ENCODE peak calls at places on chromosomes 13 and 19, in five cellular contexts. L, B, C, O and E are unnamed samples. For H3K9me2, the result is how much of the 10 kb centered on the place peaks cover.

GRCh38 chr19:4343056-4343844 is at the start of gene MPND:
- DNase-seq in L (peak), B (peak), C (peak), O (peak), E (peak)

GRCh38 chr19:46922465-46922864 is 61.7 kb downstream of the ARHGAP35 start:
- DNase-seq in L (no peak), B (no peak), C (no peak), O (no peak), E (no peak)

GRCh38 chr13:110876592-110876991 is 38.3 kb downstream of the ANKRD10 start:
- DNase-seq in L (no peak), B (no peak), C (no peak), O (no peak), E (no peak)

GRCh38 chr13:111503376-111503775 is 182.9 kb downstream of the TEX29 start:
- DNase-seq in L (no peak), B (no peak), C (no peak), O (no peak), E (no peak)

GRCh38 chr19:1445185-1445931 is 4.6 kb upstream of the APC2 start:
- DNase-seq in L (no peak), B (peak), C (peak), O (peak), E (peak)

GRCh38 chr13:108733141-108733540 is 103.7 kb downstream of the MYO16 start:
- DNase-seq in L (no peak), B (no peak), C (no peak), O (no peak), E (no peak)

GRCh38 chr13:63629591-63629990 is 2213.9 kb upstream of the PCDH20 start:
- DNase-seq in L (no peak), B (no peak), C (no peak), O (no peak), E (no peak)

GRCh38 chr13:71695662-71696061 is 171.3 kb downstream of the DACH1 start:
- DNase-seq in L (no peak), B (no peak), C (no peak), O (no peak), E (no peak)

GRCh38 chr13:29654807-29655547 is 59.5 kb upstream of the SLC7A1 start:
- DNase-seq in L (no peak), B (peak), C (peak), O (no peak), E (no peak)

GRCh38 chr19:53868091-53868891 is 608 bp downstream of the MYADM start:
- DNase-seq in L (no peak), B (peak), C (peak), O (peak), E (no peak)

GRCh38 chr13:94535775-94536174 is 56.3 kb upstream of the DCT start:
- DNase-seq in L (no peak), B (no peak), C (no peak), O (no peak), E (no peak)

GRCh38 chr19:42121666-42122069 is 10.6 kb downstream of the POU2F2 start:
- DNase-seq in L (no peak), B (peak), C (peak), O (no peak), E (peak)

GRCh38 chr13:100658363-100658762 is 16.2 kb downstream of the TMTC4 start:
- DNase-seq in L (no peak), B (no peak), C (no peak), O (no peak), E (peak)

GRCh38 chr19:14097532-14098151 is 7.1 kb upstream of the SAMD1 start:
- DNase-seq in L (no peak), B (no peak), C (no peak), O (no peak), E (no peak)

GRCh38 chr19:5339950-5340636 is 519 bp downstream of the PTPRS start:
- DNase-seq in L (no peak), B (peak), C (peak), O (peak), E (peak)

GRCh38 chr19:50486823-50487515 is 10.3 kb upstream of the GARIN5A start:
- DNase-seq in L (peak), B (peak), C (peak), O (no peak), E (peak)

GRCh38 chr19:44848036-44848804 is 2.1 kb downstream of the NECTIN2 start:
- DNase-seq in L (no peak), B (peak), C (peak), O (peak), E (no peak)

GRCh38 chr13:63944896-63945295 is 2529.2 kb upstream of the PCDH20 start:
- DNase-seq in L (no peak), B (no peak), C (no peak), O (no peak), E (no peak)

GRCh38 chr13:64662887-64663593 is 2567.1 kb downstream of the PCDH9 start:
- DNase-seq in L (no peak), B (no peak), C (no peak), O (no peak), E (no peak)

GRCh38 chr19:4909172-4909896 is at the start of gene UHRF1:
- DNase-seq in L (no peak), B (peak), C (peak), O (peak), E (peak)

GRCh38 chr13:27978301-27978968 is 9.3 kb upstream of the CDX2 start:
- DNase-seq in L (no peak), B (no peak), C (no peak), O (peak), E (no peak)

GRCh38 chr13:70723732-70724131 is 615.5 kb upstream of the KLHL1 start:
- DNase-seq in L (no peak), B (peak), C (no peak), O (no peak), E (no peak)

GRCh38 chr13:58025821-58026220 is 394.3 kb downstream of the PCDH17 start:
- DNase-seq in L (no peak), B (no peak), C (no peak), O (no peak), E (no peak)

GRCh38 chr13:72258340-72258981 is 391.5 kb upstream of the DACH1 start:
- DNase-seq in L (no peak), B (no peak), C (no peak), O (no peak), E (no peak)

GRCh38 chr13:92967923-92968322 is 258.7 kb upstream of the GPC6 start:
- DNase-seq in L (no peak), B (peak), C (peak), O (no peak), E (no peak)

GRCh38 chr13:48400820-48401219 is 12.1 kb downstream of the LPAR6 start:
- DNase-seq in L (no peak), B (peak), C (peak), O (peak), E (peak)

GRCh38 chr19:46350758-46351159 is 3.9 kb downstream of the PPP5C start:
- DNase-seq in L (no peak), B (no peak), C (no peak), O (no peak), E (peak)

DNA sequence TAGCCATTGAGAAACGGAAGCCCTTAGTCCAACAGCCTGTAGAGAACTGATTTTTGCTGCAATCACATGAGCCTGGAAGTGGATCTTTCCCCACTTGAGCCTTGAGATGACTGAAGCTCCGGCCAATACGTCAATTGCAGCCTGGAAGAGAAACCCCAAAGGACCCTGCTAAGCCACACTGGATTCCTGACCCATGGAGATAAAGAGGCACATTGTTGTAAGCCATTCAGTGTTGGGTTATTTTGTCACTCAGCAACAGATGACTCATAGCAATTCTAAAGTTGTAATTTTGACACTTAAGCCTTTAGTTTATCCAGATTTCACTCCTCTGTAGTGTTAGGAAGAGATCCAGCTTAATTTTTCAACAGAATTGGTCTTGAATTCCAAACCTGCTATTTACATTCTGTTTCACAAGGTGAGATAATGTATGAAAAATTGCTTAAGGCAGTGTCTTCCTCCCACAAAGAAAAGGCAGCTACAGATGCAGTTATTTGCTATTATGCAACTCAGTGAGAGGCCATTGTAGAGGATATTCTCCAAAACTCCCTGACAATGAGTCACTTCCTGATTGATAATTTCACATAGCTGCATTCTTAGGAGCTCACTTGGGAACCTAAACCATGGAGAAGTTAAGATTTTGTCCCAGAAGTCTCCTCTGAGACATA is 59.4 kb upstream of the TSHZ3 start:
- DNase-seq in L (no peak), B (peak), C (peak), O (peak), E (no peak)
- H3K9me2 ChIP-seq in L (under half), B (under half), C (under half), O (under half), E (under half)

DNA sequence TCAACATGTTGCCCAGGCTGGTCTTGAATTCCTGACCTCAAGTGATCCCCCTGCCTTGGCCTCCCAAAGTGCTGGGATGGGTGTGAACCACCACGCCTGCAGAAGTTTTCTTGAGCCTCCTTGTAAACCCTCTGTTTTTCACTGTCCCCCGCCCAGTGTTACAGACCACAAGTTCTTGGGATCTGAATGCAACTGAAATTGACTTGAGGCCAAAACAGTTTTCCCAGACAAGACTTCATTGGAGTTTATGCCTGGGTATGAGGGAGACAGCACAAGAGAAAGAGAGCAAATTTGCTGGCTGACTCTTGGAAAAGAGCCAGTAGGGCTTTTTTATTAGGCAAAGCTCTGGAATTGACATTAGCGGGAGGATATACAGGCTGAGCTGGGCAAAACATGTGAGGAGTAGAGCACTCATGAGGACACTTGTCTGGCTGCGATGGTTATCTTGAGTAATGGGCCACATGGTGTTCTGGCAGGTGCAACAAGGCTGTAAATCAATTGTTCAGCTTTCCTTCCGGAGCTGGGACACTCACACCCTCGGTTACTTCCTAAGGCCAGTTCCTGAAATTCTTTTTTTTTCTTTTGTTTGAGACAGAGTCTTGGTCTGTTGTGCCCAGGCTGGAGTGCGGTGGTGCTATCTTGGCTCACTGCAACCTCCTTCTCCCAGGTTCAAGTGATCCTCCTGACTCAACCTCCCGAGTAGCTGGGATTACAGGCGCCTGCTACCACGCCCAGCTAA is 12.7 kb upstream of the HNRNPL start:
- DNase-seq in L (no peak), B (peak), C (peak), O (peak), E (no peak)
- TF ChIP-seq EZH2phosphoT487 in L (no peak), B (no peak), C (no peak), O (no peak), E (no peak)

DNA sequence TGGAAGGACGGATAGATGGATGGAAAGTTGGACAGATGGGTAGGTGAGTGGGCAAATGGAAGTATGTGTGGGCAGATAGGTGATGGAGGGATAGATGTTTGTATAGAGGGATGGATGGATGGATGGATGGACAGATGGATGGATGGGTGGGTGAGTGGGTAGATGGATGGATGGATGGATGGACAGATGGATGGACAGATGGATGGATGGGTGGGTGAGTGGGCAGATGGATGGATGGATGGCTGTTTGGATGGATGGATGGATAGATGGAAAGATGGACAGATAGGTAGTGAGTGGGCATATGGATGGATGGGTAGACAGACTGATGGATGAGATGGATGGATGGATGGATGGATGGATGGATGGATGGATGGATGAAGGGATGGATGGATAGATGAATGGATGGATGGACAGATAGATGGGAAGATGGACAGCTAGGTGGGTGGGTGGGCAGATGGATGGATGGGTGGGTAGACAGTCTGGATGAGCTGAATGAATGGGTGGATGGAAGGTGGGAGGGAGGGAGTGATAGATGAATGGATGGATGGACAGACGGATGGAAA is 74.9 kb upstream of the KCTD15 start:
- DNase-seq in L (no peak), B (no peak), C (no peak), O (no peak), E (no peak)
- H3K9me2 ChIP-seq in L (under half), B (under half), C (under half), O (under half), E (under half)

DNA sequence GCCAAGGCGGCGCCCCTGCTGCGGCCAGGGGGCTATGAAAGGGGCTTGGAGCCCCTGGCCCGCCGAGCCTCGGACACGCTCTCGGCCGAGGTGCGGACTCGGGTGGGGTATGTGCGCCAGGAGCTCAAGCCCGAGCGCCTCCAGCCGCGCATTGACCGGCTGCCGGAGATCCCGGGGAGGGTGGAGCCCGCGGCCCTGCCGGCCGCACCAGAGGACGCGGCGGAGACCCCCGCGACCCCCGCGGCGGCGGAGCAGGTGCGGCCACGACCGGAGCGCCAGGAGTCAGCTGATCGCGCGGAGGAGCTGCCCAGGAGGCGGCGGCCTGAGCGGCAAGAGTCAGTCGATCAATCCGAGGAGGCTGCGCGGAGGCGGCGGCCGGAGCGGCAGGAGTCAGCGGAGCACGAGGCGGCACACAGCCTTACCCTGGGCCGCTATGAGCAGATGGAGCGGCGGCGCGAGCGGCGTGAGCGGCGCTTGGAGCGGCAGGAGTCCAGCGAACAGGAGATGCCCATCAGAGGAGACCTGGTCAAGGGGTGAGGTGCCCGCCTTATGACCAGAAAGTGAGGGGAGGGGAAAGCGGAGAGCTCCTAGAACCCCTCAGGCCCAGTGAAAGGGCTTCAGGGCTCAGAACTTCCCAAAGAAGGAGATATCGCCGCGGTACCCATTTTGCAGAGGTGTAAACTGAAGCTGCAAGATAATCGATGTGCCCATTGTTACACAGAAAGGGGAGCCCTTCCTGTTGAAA is 8.8 kb upstream of the SHKBP1 start:
- DNase-seq in L (no peak), B (no peak), C (peak), O (no peak), E (no peak)
- TF ChIP-seq EZH2phosphoT487 in L (no peak), B (no peak), C (no peak), O (no peak), E (no peak)

DNA sequence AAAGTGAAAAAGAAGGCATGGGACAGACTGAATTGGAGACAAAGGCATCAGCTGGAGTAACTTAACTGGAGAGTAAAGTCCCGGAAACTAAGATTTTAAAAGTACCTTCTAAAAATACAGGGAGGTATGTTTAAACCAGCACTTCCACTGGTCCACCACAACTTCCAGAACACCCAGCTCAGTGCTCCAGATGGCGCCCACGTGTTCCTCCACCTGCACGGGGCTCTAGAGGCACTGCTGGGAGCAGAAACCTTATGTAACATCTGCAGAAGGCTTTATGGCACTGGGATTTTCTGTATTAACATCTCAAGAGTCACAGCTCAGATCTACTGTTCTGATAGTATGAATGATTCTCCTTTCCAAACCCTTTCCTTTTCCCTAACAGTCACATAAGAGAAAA is 252.1 kb downstream of the DCLK1 start:
- DNase-seq in L (no peak), B (no peak), C (no peak), O (no peak), E (no peak)
- H3K9me2 ChIP-seq in L (under half), B (under half), C (under half), O (under half), E (under half)

GRCh38 chr19:28150129-28150528 is 1062.8 kb downstream of the UQCRFS1 start:
- DNase-seq in L (no peak), B (no peak), C (no peak), O (no peak), E (no peak)

GRCh38 chr19:28154077-28154476 is 1058.9 kb downstream of the UQCRFS1 start:
- DNase-seq in L (no peak), B (no peak), C (no peak), O (no peak), E (no peak)

GRCh38 chr19:28148554-28148953 is 1064.4 kb downstream of the UQCRFS1 start:
- DNase-seq in L (no peak), B (no peak), C (no peak), O (no peak), E (no peak)
- TF ChIP-seq EZH2phosphoT487 in L (no peak), B (no peak), C (no peak), O (no peak), E (no peak)